ENCODE peak calls at places on chromosomes 6 and 20, in ten cellular contexts. V, H, R, I, Y, B, P, J, A and S are unnamed samples.

GRCh38 chr6:107634147-107635057 is 144.5 kb downstream of the SOBP start:
- DNase-seq in H (peak), P (peak), Y (peak), V (no peak), B (no peak), J (no peak), A (no peak), R (no peak), I (no peak), S (no peak)

GRCh38 chr6:143449731-143450452 is 603 bp downstream of the ADAT2 start:
- DNase-seq in V (peak), I (peak), B (no peak), J (no peak), Y (peak), P (no peak), R (no peak), H (no peak), A (peak), S (no peak)

GRCh38 chr6:147448212-147448611 is 60.3 kb upstream of the SAMD5 start:
- DNase-seq in V (no peak), R (peak), B (no peak), P (no peak), Y (no peak), A (no peak), I (no peak), J (no peak), H (no peak), S (no peak)

GRCh38 chr6:1608976-1609661 is 596 bp upstream of the FOXC1 start:
- DNase-seq in B (no peak), V (no peak), J (no peak), P (peak), A (no peak), I (no peak), H (peak), R (peak), Y (no peak), S (no peak)

GRCh38 chr6:36821581-36822335 is 17.5 kb downstream of the CPNE5 start:
- DNase-seq in P (no peak), J (no peak), I (no peak), Y (no peak), R (no peak), B (no peak), A (no peak), H (no peak), V (no peak), S (no peak)

GRCh38 chr20:25579081-25579770 is 6.1 kb downstream of the NINL start:
- DNase-seq in V (peak), H (no peak), R (peak), J (no peak), I (no peak), P (no peak), B (no peak), Y (no peak), A (no peak), S (no peak)

GRCh38 chr6:168536665-168537249 is 95.8 kb downstream of the SMOC2 start:
- DNase-seq in P (no peak), H (no peak), I (no peak), B (no peak), Y (no peak), J (no peak), A (no peak), V (no peak), R (peak), S (no peak)

GRCh38 chr6:144131248-144131709 is 19.0 kb upstream of the STX11 start:
- DNase-seq in V (no peak), H (no peak), P (no peak), I (no peak), Y (no peak), J (no peak), A (peak), B (no peak), R (no peak), S (peak)

GRCh38 chr6:15441215-15441868 is 195.5 kb downstream of the JARID2 start:
- DNase-seq in B (peak), Y (peak), J (no peak), I (peak), H (no peak), A (peak), R (no peak), V (peak), P (no peak), S (no peak)

GRCh38 chr20:36482044-36482473 is 59.3 kb upstream of the MYL9 start:
- DNase-seq in I (no peak), B (no peak), P (peak), V (peak), J (no peak), R (no peak), H (no peak), A (no peak), Y (no peak), S (no peak)

GRCh38 chr6:75268121-75268987 is 16.2 kb downstream of the TMEM30A start:
- DNase-seq in A (no peak), R (no peak), H (no peak), P (no peak), J (no peak), Y (no peak), B (no peak), V (no peak), I (no peak), S (no peak)

GRCh38 chr20:48051810-48052491 is 266.7 kb upstream of the SULF2 start:
- DNase-seq in H (no peak), R (no peak), V (no peak), B (peak), A (peak), I (peak), Y (no peak), P (no peak), J (no peak), S (no peak)

GRCh38 chr6:30194797-30195690 is 18.2 kb downstream of the TRIM26 start:
- DNase-seq in V (no peak), I (peak), P (no peak), H (no peak), B (peak), J (no peak), Y (no peak), R (no peak), A (no peak), S (no peak)